ENCODE peak calls at places on chromosomes 4 and X, in seven cellular contexts. Q is PC-3, I is astrocyte of the spinal cord, C is MM.1S, E is MG63, L is gastrocnemius medialis, U is fibroblast of the aortic adventitia. H is an unnamed sample.

GRCh38 chrX:148872881-148873280 is 372.5 kb downstream of the AFF2 start:
- DNase-seq in Q (no peak), I (no peak), C (no peak), E (no peak), L (no peak), U (no peak), H (no peak)

GRCh38 chr4:8008391-8008790 is 68.7 kb upstream of the AFAP1 start:
- DNase-seq in Q (no peak), I (no peak), C (no peak), E (no peak), L (no peak), U (no peak), H (no peak)

GRCh38 chrX:131675596-131676194 is 131.8 kb downstream of the OR13H1 start:
- DNase-seq in Q (peak; percentile 45), I (peak; percentile 13), C (peak; percentile 52), E (no peak), L (no peak), U (peak; percentile 6), H (peak; percentile 0)

GRCh38 chr4:22238742-22239141 is 277.1 kb downstream of the ADGRA3 start:
- DNase-seq in Q (no peak), I (no peak), C (no peak), E (no peak), L (no peak), U (peak; percentile 12), H (no peak)

GRCh38 chr4:77082886-77083608 is 7.3 kb upstream of the CCNI start:
- DNase-seq in Q (no peak), I (no peak), C (no peak), E (no peak), L (no peak), U (no peak), H (no peak)

GRCh38 chr4:143986173-143986572 is 33.0 kb downstream of the GYPB start:
- DNase-seq in Q (no peak), I (no peak), C (no peak), E (no peak), L (no peak), U (no peak), H (no peak)

GRCh38 chr4:2796261-2797187 is 3.6 kb downstream of the SH3BP2 start:
- DNase-seq in Q (peak; percentile 58), I (peak; percentile 64), C (no peak), E (peak; percentile 95), L (no peak), U (peak; percentile 69), H (no peak)

GRCh38 chrX:150849996-150850720 is 48.3 kb downstream of the CD99L2 start:
- DNase-seq in Q (no peak), I (no peak), C (no peak), E (no peak), L (no peak), U (no peak), H (no peak)

GRCh38 chr4:10656988-10657387 is 27.6 kb downstream of the CLNK start:
- DNase-seq in Q (peak; percentile 89), I (peak; percentile 50), C (no peak), E (no peak), L (no peak), U (peak; percentile 32), H (no peak)

GRCh38 chr4:139007640-139008039 is 7.9 kb upstream of the NOCT start:
- DNase-seq in Q (no peak), I (no peak), C (no peak), E (no peak), L (no peak), U (no peak), H (no peak)

GRCh38 chrX:118603981-118604380 is 108.4 kb downstream of the DOCK11 start:
- DNase-seq in Q (peak; percentile 73), I (peak; percentile 55), C (peak; percentile 54), E (peak; percentile 16), L (peak; percentile 3), U (peak; percentile 70), H (peak; percentile 18)

GRCh38 chr4:6944311-6945051 is 34.9 kb downstream of the TBC1D14 start:
- DNase-seq in Q (no peak), I (no peak), C (no peak), E (no peak), L (no peak), U (no peak), H (no peak)

GRCh38 chr4:15649914-15650545 is 5.1 kb downstream of the FBXL5 start:
- DNase-seq in Q (peak; percentile 62), I (peak; percentile 39), C (peak; percentile 71), E (peak; percentile 11), L (peak; percentile 18), U (peak; percentile 65), H (peak; percentile 86)

GRCh38 chrX:71082253-71082652 is 13.4 kb upstream of the FOXO4 start:
- DNase-seq in Q (no peak), I (no peak), C (no peak), E (no peak), L (no peak), U (no peak), H (no peak)

GRCh38 chrX:132603700-132604286 is 115.0 kb upstream of the MBNL3 start:
- DNase-seq in Q (no peak), I (no peak), C (no peak), E (no peak), L (no peak), U (no peak), H (no peak)

GRCh38 chr4:181819951-181820350 is 423.3 kb upstream of the TENM3 start:
- DNase-seq in Q (no peak), I (peak; percentile 22), C (no peak), E (no peak), L (no peak), U (peak; percentile 12), H (no peak)

GRCh38 chrX:15946783-15947550 is 92.4 kb upstream of the AP1S2 start:
- DNase-seq in Q (peak; percentile 93), I (peak; percentile 84), C (no peak), E (peak; percentile 79), L (no peak), U (peak; percentile 79), H (no peak)

GRCh38 chr4:142443469-142443868 is 402.6 kb downstream of the INPP4B start:
- DNase-seq in Q (no peak), I (no peak), C (no peak), E (no peak), L (no peak), U (no peak), H (no peak)

GRCh38 chrX:104318330-104319009 is 63.7 kb upstream of the ESX1 start:
- DNase-seq in Q (peak; percentile 96), I (peak; percentile 56), C (no peak), E (peak; percentile 70), L (no peak), U (peak; percentile 52), H (no peak)

GRCh38 chrX:3226087-3226486 is 120.4 kb downstream of the MXRA5 start:
- DNase-seq in Q (no peak), I (no peak), C (no peak), E (no peak), L (no peak), U (no peak), H (no peak)

GRCh38 chrX:3227526-3227925 is 118.9 kb downstream of the MXRA5 start:
- DNase-seq in Q (no peak), I (no peak), C (no peak), E (no peak), L (no peak), U (no peak), H (no peak)

GRCh38 chrX:3232262-3232950 is 114.0 kb downstream of the MXRA5 start:
- DNase-seq in Q (no peak), I (peak; percentile 60), C (no peak), E (no peak), L (no peak), U (no peak), H (no peak)

GRCh38 chrX:3231766-3232165 is 114.7 kb downstream of the MXRA5 start:
- DNase-seq in Q (no peak), I (peak; percentile 33), C (no peak), E (no peak), L (no peak), U (peak; percentile 9), H (no peak)

DNA sequence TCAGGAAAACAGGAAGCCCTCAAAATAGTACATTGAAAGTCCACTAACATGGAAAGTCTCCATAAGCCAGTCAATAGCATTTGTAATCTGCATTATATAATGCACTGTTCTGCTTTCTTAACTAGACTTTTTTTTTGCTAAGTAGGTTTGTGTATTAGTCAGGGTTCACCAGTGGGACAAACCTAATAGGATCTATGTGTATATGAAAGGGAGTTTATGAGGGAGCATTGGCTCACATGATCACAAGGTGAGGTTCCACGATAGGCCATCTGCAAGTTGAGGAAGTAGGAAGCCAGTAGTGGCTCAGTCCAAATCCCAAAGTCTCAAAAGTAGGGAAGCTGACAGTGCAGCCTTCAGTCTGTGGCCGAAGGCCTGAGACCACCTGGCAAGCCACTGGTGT is 116.0 kb downstream of the MXRA5 start:
- DNase-seq in Q (no peak), I (peak; percentile 13), C (no peak), E (no peak), L (no peak), U (peak; percentile 8), H (no peak)
- H3K4me3 ChIP-seq in Q (no peak overlapping the region), I (no peak overlapping the region), C (no peak overlapping the region), E (no peak overlapping the region), L (no peak overlapping the region), U (no peak overlapping the region), H (no peak overlapping the region)

GRCh38 chr4:86848732-86849617 is at the start of gene SLC10A6:
- DNase-seq in Q (no peak), I (no peak), C (no peak), E (no peak), L (peak; percentile 10), U (no peak), H (no peak)

GRCh38 chr4:86846921-86847320 is 2.3 kb downstream of the SLC10A6 start:
- DNase-seq in Q (no peak), I (peak; percentile 49), C (no peak), E (no peak), L (no peak), U (peak; percentile 86), H (no peak)

GRCh38 chr4:86848136-86848535 is 1.0 kb downstream of the SLC10A6 start:
- DNase-seq in Q (no peak), I (peak; percentile 37), C (no peak), E (no peak), L (no peak), U (no peak), H (no peak)

GRCh38 chr4:86845593-86845992 is 3.6 kb downstream of the SLC10A6 start:
- DNase-seq in Q (no peak), I (no peak), C (no peak), E (no peak), L (no peak), U (no peak), H (no peak)

DNA sequence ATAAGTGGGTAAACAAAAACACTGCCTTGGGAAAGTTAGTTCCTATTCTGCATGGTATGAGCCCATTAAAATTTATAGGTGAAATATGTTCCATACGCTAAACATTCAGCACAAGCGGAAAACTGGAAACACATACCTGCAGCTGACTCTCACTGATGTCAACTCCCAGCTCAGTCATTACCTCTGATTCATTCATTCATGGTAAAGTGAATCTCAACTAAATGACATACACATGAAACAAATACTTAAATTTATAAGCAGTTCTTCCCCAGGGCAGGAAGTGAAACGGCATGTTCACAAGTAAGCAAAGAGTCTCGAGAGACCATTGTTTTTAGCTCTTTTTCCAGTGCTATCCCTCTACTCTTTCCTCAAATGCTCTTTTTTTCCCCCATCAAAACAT is 1.6 kb downstream of the SLC10A6 start:
- DNase-seq in Q (peak; percentile 34), I (no peak), C (no peak), E (no peak), L (no peak), U (no peak), H (no peak)
- H3K4me3 ChIP-seq in Q (no peak overlapping the region), I (no peak overlapping the region), C (no peak overlapping the region), E (no peak overlapping the region), L (peak overlapping the region; percentile 46), U (no peak overlapping the region), H (no peak overlapping the region)

GRCh38 chrX:23952401-23952800 is 44.6 kb downstream of the CXorf58 start:
- DNase-seq in Q (no peak), I (no peak), C (no peak), E (no peak), L (no peak), U (no peak), H (no peak)
- H3K4me3 ChIP-seq in Q (no peak overlapping the region), I (no peak overlapping the region), C (no peak overlapping the region), E (no peak overlapping the region), L (no peak overlapping the region), U (no peak overlapping the region), H (no peak overlapping the region)

GRCh38 chrX:136689441-136689840 is 41.5 kb downstream of the CD40LG start:
- DNase-seq in Q (no peak), I (peak; percentile 31), C (peak; percentile 90), E (no peak), L (no peak), U (no peak), H (peak; percentile 97)
- H3K4me3 ChIP-seq in Q (no peak overlapping the region), I (no peak overlapping the region), C (peak overlapping the region; percentile 11), E (no peak overlapping the region), L (no peak overlapping the region), U (no peak overlapping the region), H (no peak overlapping the region)

H was measured in Jurkat, Clone E6-1.